ENCODE peak calls at places on chromosome 20, in four cellular contexts. Y is K562, W is HepG2, P is H1. K is an unnamed sample.

GRCh38 chr20:49649672-49650071 is 64.0 kb downstream of the B4GALT5 start:
- DNase-seq in Y (no peak), P (no peak), W (no peak), K (no peak)

GRCh38 chr20:34978092-34978744 is 22.6 kb downstream of the MYH7B start:
- DNase-seq in P (no peak), Y (no peak), W (no peak), K (no peak)

GRCh38 chr20:51125095-51125494 is 102.2 kb upstream of the KCNG1 start:
- DNase-seq in W (no peak), Y (no peak), P (no peak), K (no peak)

GRCh38 chr20:9407805-9408421 is 106.5 kb upstream of the LAMP5 start:
- DNase-seq in W (peak; percentile 65), P (peak; percentile 81), Y (peak; percentile 39), K (peak; percentile 53)

GRCh38 chr20:55360895-55361294 is 644.4 kb downstream of the CBLN4 start:
- DNase-seq in Y (no peak), P (no peak), W (no peak), K (no peak)

GRCh38 chr20:26167499-26167898 is 470.8 kb upstream of the ZNF337 start:
- DNase-seq in W (no peak), P (no peak), Y (no peak), K (no peak)

GRCh38 chr20:51195419-51195901 is 172.6 kb upstream of the KCNG1 start:
- DNase-seq in P (no peak), Y (peak; percentile 12), W (no peak), K (no peak)

GRCh38 chr20:14687317-14687716 is 349.9 kb upstream of the FLRT3 start:
- DNase-seq in Y (no peak), P (no peak), W (no peak), K (no peak)

GRCh38 chr20:6637160-6637579 is 130.3 kb upstream of the BMP2 start:
- DNase-seq in W (no peak), Y (no peak), P (no peak), K (no peak)

GRCh38 chr20:56914532-56914931 is 285.4 kb downstream of the TFAP2C start:
- DNase-seq in P (no peak), Y (no peak), W (no peak), K (no peak)

GRCh38 chr20:17786221-17786718 is 86.5 kb downstream of the BANF2 start:
- DNase-seq in Y (no peak), W (no peak), P (no peak), K (no peak)

GRCh38 chr20:57769756-57770155 is 59.9 kb upstream of the PMEPA1 start:
- DNase-seq in Y (no peak), P (no peak), W (no peak), K (no peak)

GRCh38 chr20:21074605-21075336 is 31.4 kb downstream of the LINC00237 start:
- DNase-seq in W (no peak), P (no peak), Y (no peak), K (peak; percentile 50)

GRCh38 chr20:33769032-33769431 is 37.2 kb downstream of the ZNF341 start:
- DNase-seq in P (no peak), W (no peak), Y (no peak), K (no peak)

GRCh38 chr20:5267092-5267491 is 49.7 kb downstream of the PROKR2 start:
- DNase-seq in W (no peak), P (no peak), Y (no peak), K (no peak)

GRCh38 chr20:32982617-32983458 is 21.4 kb downstream of the SUN5 start:
- DNase-seq in W (peak; percentile 50), Y (no peak), P (no peak), K (no peak)

GRCh38 chr20:45012682-45013302 is 46.5 kb downstream of the STK4 start:
- DNase-seq in P (no peak), W (no peak), Y (no peak), K (no peak)

GRCh38 chr20:44438782-44439181 is 36.9 kb upstream of the TTPAL start:
- DNase-seq in P (no peak), Y (no peak), W (no peak), K (no peak)

GRCh38 chr20:43844778-43845614 is 69.7 kb upstream of the TOX2 start:
- DNase-seq in W (no peak), P (peak; percentile 24), Y (no peak), K (no peak)

GRCh38 chr20:45036044-45036755 is 64.7 kb downstream of the KCNS1 start:
- DNase-seq in Y (peak; percentile 17), P (no peak), W (peak; percentile 23), K (no peak)

GRCh38 chr20:19631410-19631809 is 126.6 kb upstream of the RIN2 start:
- DNase-seq in Y (no peak), W (no peak), P (no peak), K (no peak)

GRCh38 chr20:61520076-61520639 is 268.1 kb downstream of the CDH4 start:
- DNase-seq in P (no peak), Y (no peak), W (no peak), K (no peak)

GRCh38 chr20:36629719-36630340 is 16.2 kb downstream of the SLA2 start:
- DNase-seq in P (no peak), Y (no peak), W (no peak), K (no peak)

GRCh38 chr20:59636791-59637370 is 32.5 kb downstream of the PHACTR3 start:
- DNase-seq in W (no peak), P (no peak), Y (no peak), K (no peak)

GRCh38 chr20:3889489-3890409 is 562 bp downstream of the PANK2 start:
- DNase-seq in P (peak; percentile 53), Y (peak; percentile 65), W (peak; percentile 33), K (no peak)

GRCh38 chr20:38952153-38952552 is 10.0 kb upstream of the DHX35 start:
- DNase-seq in P (no peak), W (no peak), Y (no peak), K (no peak)

GRCh38 chr20:32327087-32327681 is 30.9 kb upstream of the ASXL1 start:
- DNase-seq in P (no peak), Y (no peak), W (peak; percentile 51), K (no peak)

GRCh38 chr20:46640536-46641311 is 10.5 kb downstream of the SLC13A3 start:
- DNase-seq in Y (no peak), P (no peak), W (peak; percentile 84), K (no peak)

GRCh38 chr20:14288341-14289330 is 48.8 kb downstream of the FLRT3 start:
- DNase-seq in P (no peak), Y (no peak), W (peak; percentile 13), K (no peak)

GRCh38 chr20:9144643-9145042 is 75.8 kb downstream of the PLCB4 start:
- DNase-seq in W (no peak), P (no peak), Y (no peak), K (no peak)

GRCh38 chr20:44703956-44704488 is 11.1 kb upstream of the CCN5 start:
- DNase-seq in P (no peak), Y (no peak), W (no peak), K (no peak)

GRCh38 chr20:33675127-33675954 is 1.1 kb upstream of the NECAB3 start:
- DNase-seq in Y (no peak), W (no peak), P (no peak), K (no peak)

GRCh38 chr20:18705490-18705889 is 108.1 kb upstream of the SCP2D1 start:
- DNase-seq in Y (no peak), P (no peak), W (no peak), K (no peak)

GRCh38 chr20:54040528-54040927 is 29.9 kb downstream of the BCAS1 start:
- DNase-seq in Y (no peak), W (no peak), P (no peak), K (no peak)

GRCh38 chr20:46562373-46563169 is 12.1 kb upstream of the OCSTAMP start:
- DNase-seq in W (peak; percentile 87), P (peak; percentile 90), Y (peak; percentile 88), K (no peak)

GRCh38 chr20:4898282-4898681 is 103.0 kb downstream of the SLC23A2 start:
- DNase-seq in W (no peak), Y (no peak), P (no peak), K (no peak)

GRCh38 chr20:63553251-63553932 is 567 bp upstream of the FNDC11 start:
- DNase-seq in W (peak; percentile 40), P (peak; percentile 99), Y (peak; percentile 93), K (peak; percentile 35)
- TF ChIP-seq ATF2 in W (no peak), P (no peak), Y (no peak), K (no peak)

GRCh38 chr20:37693203-37693602 is 627 bp upstream of the CTNNBL1 start:
- DNase-seq in Y (no peak), W (no peak), P (no peak), K (no peak)

GRCh38 chr20:37692447-37693166 is 1.2 kb upstream of the CTNNBL1 start:
- DNase-seq in Y (no peak), P (no peak), W (no peak), K (no peak)

GRCh38 chr20:37690626-37691369 is 3.0 kb upstream of the CTNNBL1 start:
- DNase-seq in W (no peak), Y (no peak), P (no peak), K (no peak)

GRCh38 chr20:37695684-37696342 is 2.0 kb downstream of the CTNNBL1 start:
- DNase-seq in P (no peak), W (no peak), Y (no peak), K (no peak)

DNA sequence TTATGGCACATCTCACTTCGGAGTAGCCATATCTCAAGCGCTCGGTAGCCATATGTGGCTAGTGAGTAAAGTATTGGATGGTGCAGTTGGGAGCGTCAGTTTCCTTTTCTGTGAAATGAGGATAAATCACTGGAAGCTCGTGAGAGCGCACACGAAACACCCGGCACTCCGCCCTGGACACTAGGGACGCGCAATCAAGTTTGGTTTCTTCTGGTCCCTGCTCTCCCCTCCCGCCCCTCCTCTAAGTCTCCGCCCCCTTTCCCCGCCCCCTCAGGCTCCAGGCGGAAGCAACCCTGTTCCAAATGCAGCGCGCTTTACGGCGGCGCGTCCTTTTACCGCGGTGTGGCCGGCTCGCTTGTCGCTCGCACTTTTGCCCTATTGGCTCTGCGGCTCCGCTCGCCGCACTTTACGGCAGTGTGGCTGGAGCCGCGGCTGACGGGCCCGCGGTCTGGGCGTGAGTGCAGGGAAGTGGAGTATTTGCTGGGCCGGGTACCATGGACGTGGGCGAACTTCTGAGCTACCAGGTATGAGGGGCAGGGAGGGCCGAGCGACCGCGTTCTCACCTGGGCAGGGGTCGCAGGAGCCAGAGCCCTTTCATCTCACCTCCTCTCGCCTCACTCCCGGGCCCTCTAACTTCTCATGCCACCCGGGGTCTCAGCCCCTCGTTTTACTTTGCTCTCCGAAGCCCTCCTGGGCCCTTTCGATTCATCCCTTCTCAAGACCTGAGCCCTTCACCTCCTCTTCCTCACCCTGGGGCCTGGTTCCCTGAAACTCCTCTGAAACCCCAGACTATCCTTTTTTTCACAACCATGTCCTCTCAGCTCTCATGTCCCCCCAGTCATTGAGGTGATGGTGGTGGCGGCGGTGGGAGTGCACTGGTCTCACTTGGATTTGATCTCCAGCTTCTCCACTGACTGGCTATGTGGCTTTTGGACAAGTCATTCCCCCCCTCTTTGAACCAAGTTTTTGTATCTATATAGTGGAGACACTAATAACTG is at the start of gene CTNNBL1:
- DNase-seq in W (peak; percentile 98), Y (peak; percentile 96), P (peak; percentile 92), K (peak; percentile 89)
- TF ChIP-seq CTCF in W (peak; percentile 17), Y (no peak), P (no peak), K (no peak)

GRCh38 chr20:48288930-48289507 is 503.7 kb upstream of the SULF2 start:
- DNase-seq in Y (no peak), W (peak; percentile 35), P (no peak), K (no peak)
- TF ChIP-seq ZNF274 in Y (no peak), W (no peak), P (no peak), K (no peak)

DNA sequence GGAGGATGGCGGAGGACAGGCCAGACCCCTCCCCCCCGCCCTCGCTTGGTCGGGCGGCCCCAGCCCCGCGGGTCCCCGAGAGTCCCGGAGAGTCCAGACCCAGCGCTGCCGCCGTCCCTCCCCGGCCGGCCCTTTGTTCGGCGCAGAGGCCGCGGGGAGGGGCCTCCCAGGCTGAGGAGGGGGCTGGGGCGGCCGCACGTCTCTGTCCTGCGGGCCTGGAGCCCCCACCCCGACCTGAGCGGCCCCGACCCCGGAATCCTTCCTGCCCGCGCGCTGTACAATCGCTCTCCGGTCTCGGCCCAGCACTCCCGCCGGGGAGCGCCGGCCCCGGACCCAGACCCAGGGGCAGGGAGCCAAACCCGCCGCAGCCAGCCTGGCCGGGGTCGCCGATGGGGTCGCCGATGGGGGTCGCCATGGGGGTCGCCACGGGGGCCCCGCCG is 716 bp downstream of the KCNQ2 start:
- DNase-seq in P (no peak), Y (no peak), W (no peak), K (no peak)
- TF ChIP-seq ATF2 in P (no peak), Y (no peak), W (no peak), K (no peak)

K was measured in GM12878.